ENCODE peak calls at places on chromosomes 4 and X, in eight cellular contexts. T is Panc1; Q is cardiac fibroblast; O is A549; K is left ventricle myocardium inferior; X is progenitor cell of endocrine pancreas; H is CD8-positive, alpha-beta T cell; C is GM20000. U is an unnamed sample.

GRCh38 chrX:11591712-11592351 is 73.9 kb downstream of the ARHGAP6 start:
- DNase-seq in H (no peak), O (no peak), Q (no peak), K (no peak), T (no peak), C (no peak), X (no peak), U (no peak)

GRCh38 chrX:32530802-32531403 is 680.4 kb downstream of the DMD start:
- DNase-seq in C (peak; percentile 3), O (peak; percentile 38), T (no peak), Q (peak; percentile 54), H (no peak), K (no peak), X (no peak), U (peak; percentile 5)

GRCh38 chrX:74085642-74086236 is 218.2 kb upstream of the ZCCHC13 start:
- DNase-seq in H (no peak), K (no peak), Q (no peak), C (no peak), O (no peak), T (no peak), X (no peak), U (no peak)

GRCh38 chr4:72701987-72702819 is 133.2 kb upstream of the ADAMTS3 start:
- DNase-seq in Q (peak; percentile 72), X (no peak), O (peak; percentile 45), K (no peak), H (no peak), T (peak; percentile 7), C (peak; percentile 30), U (peak; percentile 16)

GRCh38 chr4:117983541-117984451 is 50.5 kb upstream of the NDST3 start:
- DNase-seq in K (no peak), Q (no peak), H (no peak), X (no peak), C (no peak), T (no peak), O (no peak), U (no peak)

GRCh38 chrX:66163849-66164401 is at the start of gene HEPH:
- DNase-seq in C (peak; percentile 10), H (no peak), X (no peak), Q (peak; percentile 64), O (no peak), K (no peak), T (no peak), U (peak; percentile 8)

GRCh38 chr4:141686929-141687328 is 50.5 kb downstream of the IL15 start:
- DNase-seq in Q (peak; percentile 72), T (no peak), X (no peak), C (no peak), O (peak; percentile 68), H (no peak), K (no peak), U (no peak)

GRCh38 chr4:77306496-77306895 is 149.5 kb downstream of the CCNG2 start:
- DNase-seq in C (no peak), X (no peak), T (no peak), K (no peak), O (no peak), Q (no peak), H (no peak), U (no peak)

GRCh38 chrX:12210196-12210815 is 72.0 kb downstream of the FRMPD4 start:
- DNase-seq in T (no peak), X (no peak), C (no peak), Q (peak; percentile 70), O (peak; percentile 38), H (no peak), K (peak; percentile 16), U (no peak)

GRCh38 chrX:66676990-66677389 is 38.1 kb upstream of the EDA2R start:
- DNase-seq in T (no peak), H (no peak), C (no peak), Q (peak; percentile 79), K (no peak), O (no peak), X (no peak), U (no peak)

GRCh38 chr4:24632011-24632410 is 47.7 kb upstream of the DHX15 start:
- DNase-seq in K (no peak), X (no peak), C (no peak), O (no peak), T (no peak), H (no peak), Q (no peak), U (no peak)

GRCh38 chrX:152663086-152663485 is 25.4 kb downstream of the GABRQ start:
- DNase-seq in H (no peak), X (no peak), Q (no peak), O (no peak), C (no peak), K (no peak), T (no peak), U (no peak)

GRCh38 chr4:185141777-185142176 is 1.3 kb upstream of the SLC25A4 start:
- DNase-seq in T (no peak), K (no peak), H (no peak), C (no peak), Q (no peak), O (no peak), X (no peak), U (no peak)

GRCh38 chrX:12297353-12297752 is 159.1 kb downstream of the FRMPD4 start:
- DNase-seq in Q (no peak), C (no peak), X (no peak), H (no peak), O (no peak), T (no peak), K (no peak), U (no peak)

GRCh38 chrX:125205084-125205917 is 114.4 kb upstream of the TEX13C start:
- DNase-seq in C (no peak), T (no peak), O (peak; percentile 85), Q (no peak), K (peak; percentile 49), X (peak; percentile 48), H (peak; percentile 4), U (peak; percentile 63)

GRCh38 chr4:186765673-186766546 is 42.3 kb upstream of the FAT1 start:
- DNase-seq in T (no peak), K (no peak), Q (no peak), O (peak; percentile 35), X (no peak), C (no peak), H (no peak), U (no peak)

GRCh38 chr4:37385424-37385823 is 140.9 kb downstream of the NWD2 start:
- DNase-seq in C (no peak), X (no peak), H (no peak), Q (no peak), K (no peak), O (no peak), T (no peak), U (no peak)

GRCh38 chr4:37388672-37389368 is 144.3 kb downstream of the NWD2 start:
- DNase-seq in Q (no peak), H (no peak), O (no peak), K (no peak), T (no peak), C (no peak), X (no peak), U (no peak)

GRCh38 chr4:37389369-37389765 is 144.8 kb downstream of the NWD2 start:
- DNase-seq in Q (no peak), H (no peak), O (no peak), C (no peak), K (no peak), T (no peak), X (no peak), U (no peak)

GRCh38 chr4:37381040-37381668 is 136.6 kb downstream of the NWD2 start:
- DNase-seq in T (no peak), Q (no peak), K (no peak), C (no peak), X (no peak), O (no peak), H (no peak), U (no peak)

DNA sequence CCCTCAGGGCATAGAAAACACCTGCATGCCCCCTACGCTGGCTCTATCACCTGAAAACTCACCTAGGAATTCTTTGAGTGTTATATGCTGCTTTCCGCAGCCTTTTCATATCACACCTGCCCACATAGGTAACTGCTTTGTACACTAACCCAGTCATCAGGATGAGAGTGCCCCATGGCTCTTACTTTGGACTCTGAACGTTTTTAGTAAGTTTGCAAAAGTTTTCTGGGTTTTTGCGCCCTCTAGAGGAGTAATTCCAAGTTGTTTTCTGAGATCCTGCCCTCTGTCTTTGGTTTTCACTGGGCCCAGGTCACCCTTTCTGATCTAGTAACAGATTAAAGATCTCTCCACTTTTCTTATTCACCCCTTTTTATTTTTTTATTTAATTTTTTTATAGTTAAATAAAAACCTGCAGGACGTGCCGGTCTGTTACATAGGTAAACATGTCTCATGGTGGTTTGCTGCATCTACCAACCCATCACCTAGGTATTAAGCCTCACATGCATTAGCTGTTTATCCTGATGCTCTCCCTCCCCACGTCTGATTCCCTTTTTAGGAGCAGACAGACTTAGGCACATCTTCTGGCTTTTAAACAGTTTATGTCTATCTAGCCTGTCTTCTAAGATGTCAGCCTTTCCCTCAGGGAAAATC is 139.2 kb downstream of the NWD2 start:
- DNase-seq in C (peak; percentile 38), T (peak; percentile 32), Q (peak; percentile 40), X (no peak), O (peak; percentile 14), H (no peak), K (no peak), U (peak; percentile 52)
- TF ChIP-seq CTCF in C (peak; percentile 33), T (peak; percentile 72), Q (peak; percentile 57), X (peak; percentile 86), O (peak; percentile 48), H (peak; percentile 58), K (peak; percentile 60), U (peak; percentile 77)

GRCh38 chrX:133045986-133046385 is 50.9 kb downstream of the USP26 start:
- DNase-seq in H (no peak), O (no peak), Q (no peak), K (no peak), C (no peak), X (no peak), T (no peak), U (peak; percentile 7)
- TF ChIP-seq CTCF in H (no peak), O (peak; percentile 21), Q (no peak), K (no peak), C (no peak), X (peak; percentile 57), T (peak; percentile 24), U (no peak)

GRCh38 chr4:121696641-121697461 is at the start of gene ANXA5:
- DNase-seq in T (no peak), H (peak; percentile 61), K (peak; percentile 93), C (peak; percentile 88), X (peak; percentile 76), O (peak; percentile 81), Q (peak; percentile 93), U (peak; percentile 88)

GRCh38 chr4:121697626-121698025 is 846 bp upstream of the ANXA5 start:
- DNase-seq in K (no peak), X (no peak), Q (no peak), O (no peak), H (no peak), C (peak; percentile 25), T (no peak), U (no peak)

GRCh38 chr4:121693450-121693849 is 3.3 kb downstream of the ANXA5 start:
- DNase-seq in C (no peak), Q (no peak), K (no peak), O (no peak), T (no peak), H (no peak), X (no peak), U (no peak)

GRCh38 chr4:121698119-121698732 is 1.4 kb upstream of the ANXA5 start:
- DNase-seq in X (no peak), T (no peak), Q (peak; percentile 50), H (no peak), K (peak; percentile 56), O (no peak), C (no peak), U (no peak)

GRCh38 chr4:121696140-121696640 is 590 bp downstream of the ANXA5 start:
- DNase-seq in K (peak; percentile 80), X (peak; percentile 10), O (peak; percentile 63), C (peak; percentile 39), H (peak; percentile 51), T (no peak), Q (peak; percentile 87), U (peak; percentile 49)
- TF ChIP-seq CTCF in K (peak; percentile 54), X (peak; percentile 11), O (no peak), C (no peak), H (no peak), T (no peak), Q (no peak), U (no peak)

GRCh38 chr4:8283631-8284121 is 14.1 kb downstream of the HTRA3 start:
- DNase-seq in H (no peak), O (no peak), C (no peak), X (no peak), T (no peak), K (peak; percentile 21), Q (no peak), U (no peak)
- TF ChIP-seq CTCF in H (no peak), O (no peak), C (no peak), X (no peak), T (no peak), K (no peak), Q (no peak), U (no peak)